ENCODE peak calls at places on chromosomes 6 and 20, in five cellular contexts. N is posterior cingulate gyrus; P is astrocyte of the spinal cord; I is stimulated activated CD4-positive, alpha-beta T cell treated with anti-CD3 and anti-CD28 coated beads, Interleukin-4, amount 100 ng/mL, for 1 hour; W is neural crest cell. A is an unnamed sample.

GRCh38 chr20:5135363-5136012 is 8.7 kb downstream of the CDS2 start:
- DNase-seq in N (no peak), P (no peak), W (no peak), I (no peak), A (no peak)

GRCh38 chr6:126071000-126071647 is 84.8 kb downstream of the TRMT11 start:
- DNase-seq in P (no peak), N (no peak), W (no peak), I (no peak), A (no peak)

GRCh38 chr6:166351715-166352285 is 9.5 kb upstream of the SFT2D1 start:
- DNase-seq in W (no peak), P (no peak), N (no peak), I (no peak), A (no peak)

GRCh38 chr6:145006914-145007313 is 721.8 kb downstream of the UTRN start:
- DNase-seq in P (no peak), W (no peak), N (no peak), I (no peak), A (no peak)

GRCh38 chr20:63534427-63534830 is 2.7 kb downstream of the PTK6 start:
- DNase-seq in N (no peak), I (no peak), W (no peak), P (no peak), A (no peak)

GRCh38 chr6:106510090-106510970 is 119.0 kb downstream of the RTN4IP1 start:
- DNase-seq in W (peak; percentile 18), I (peak; percentile 70), N (no peak), P (peak; percentile 49), A (peak; percentile 56)

GRCh38 chr6:164230804-164231203 is 816.3 kb downstream of the QKI start:
- DNase-seq in I (no peak), N (no peak), P (no peak), W (no peak), A (no peak)

GRCh38 chr6:113857565-113858066 is 471 bp downstream of the MARCKS start:
- DNase-seq in W (no peak), P (no peak), I (no peak), N (no peak), A (peak; percentile 30)

GRCh38 chr6:156021746-156022396 is 566.2 kb upstream of the NOX3 start:
- DNase-seq in W (no peak), P (peak; percentile 79), I (no peak), N (no peak), A (no peak)

GRCh38 chr20:57433658-57434389 is 42.6 kb downstream of the RBM38 start:
- DNase-seq in I (no peak), P (no peak), N (no peak), W (no peak), A (peak; percentile 17)

GRCh38 chr20:32574296-32575226 is 10.6 kb downstream of the NOL4L start:
- DNase-seq in N (no peak), P (peak; percentile 93), I (peak; percentile 41), W (no peak), A (no peak)

GRCh38 chr20:57499676-57500075 is 25.3 kb downstream of the CTCFL start:
- DNase-seq in P (no peak), W (no peak), N (no peak), I (no peak), A (no peak)

GRCh38 chr20:30912006-30912660 is 345.3 kb upstream of the DEFB115 start:
- DNase-seq in I (no peak), W (no peak), N (no peak), P (no peak), A (no peak)

GRCh38 chr6:3644613-3645012 is 106.9 kb downstream of the PXDC1 start:
- DNase-seq in W (no peak), P (no peak), I (no peak), N (no peak), A (no peak)

GRCh38 chr6:32436995-32437836 is 2.5 kb upstream of the HLA-DRA start:
- DNase-seq in W (no peak), I (no peak), N (no peak), P (no peak), A (no peak)

GRCh38 chr6:33878541-33878940 is 74.7 kb upstream of the MLN start:
- DNase-seq in I (no peak), W (no peak), N (no peak), P (no peak), A (no peak)

GRCh38 chr6:159306134-159306537 is 136.9 kb downstream of the FNDC1 start:
- DNase-seq in I (no peak), N (no peak), P (no peak), W (no peak), A (no peak)

GRCh38 chr6:36317623-36318022 is 19.1 kb downstream of the BNIP5 start:
- DNase-seq in N (no peak), P (no peak), W (no peak), I (no peak), A (no peak)

GRCh38 chr6:37600287-37600916 is 97.3 kb downstream of the MDGA1 start:
- DNase-seq in P (no peak), N (no peak), W (no peak), I (no peak), A (no peak)

GRCh38 chr20:63626424-63627128 is at the start of gene GMEB2:
- DNase-seq in N (peak; percentile 59), P (no peak), W (no peak), I (peak; percentile 78), A (peak; percentile 83)

GRCh38 chr6:110826236-110827129 is 11.2 kb upstream of the CDK19 start:
- DNase-seq in I (no peak), N (no peak), P (no peak), W (no peak), A (no peak)

GRCh38 chr20:34709836-34710567 is 5.9 kb downstream of the TP53INP2 start:
- DNase-seq in W (peak; percentile 36), P (peak; percentile 64), N (peak; percentile 73), I (peak; percentile 66), A (peak; percentile 82)

GRCh38 chr20:50572922-50573777 is 63.0 kb downstream of the PTPN1 start:
- DNase-seq in I (no peak), P (peak; percentile 77), N (no peak), W (no peak), A (peak; percentile 61)

GRCh38 chr6:40395066-40395697 is 192.0 kb downstream of the LRFN2 start:
- DNase-seq in I (no peak), P (no peak), N (no peak), W (no peak), A (no peak)

GRCh38 chr20:50113420-50114224 is 672 bp upstream of the UBE2V1 start:
- DNase-seq in I (no peak), P (no peak), W (no peak), N (no peak), A (no peak)

GRCh38 chr20:19828233-19828632 is 70.2 kb downstream of the RIN2 start:
- DNase-seq in W (no peak), N (no peak), I (no peak), P (peak; percentile 59), A (no peak)

GRCh38 chr6:151254451-151255081 is 14.8 kb downstream of the AKAP12 start:
- DNase-seq in N (no peak), W (no peak), P (peak; percentile 50), I (no peak), A (no peak)

GRCh38 chr6:36853325-36853724 is 14.1 kb upstream of the CPNE5 start:
- DNase-seq in P (peak; percentile 77), I (no peak), W (no peak), N (no peak), A (peak; percentile 37)

GRCh38 chr6:132818404-132819359 is 4.3 kb downstream of the RPS12 start:
- DNase-seq in N (no peak), W (no peak), P (no peak), I (no peak), A (no peak)